ENCODE peak calls at places on chromosome 20, in four cellular contexts. One of them, this sample, is unnamed.

GRCh38 chr20:31827059-31827458 is 7.9 kb downstream of the MYLK2 start:
- DNase-seq in body of pancreas: no peak
- DNase-seq in A549: no peak
- DNase-seq in stomach: no peak
- DNase-seq in this sample: no peak

GRCh38 chr20:33685328-33686007 is 717 bp downstream of the E2F1 start:
- DNase-seq in A549: no peak
- DNase-seq in stomach: no peak
- DNase-seq in body of pancreas: no peak
- DNase-seq in this sample: no peak

GRCh38 chr20:3209946-3210317 is 634 bp downstream of the ITPA start:
- DNase-seq in stomach: no peak
- DNase-seq in A549: no peak
- DNase-seq in body of pancreas: no peak
- DNase-seq in this sample: no peak

GRCh38 chr20:64129146-64129782 is 21.9 kb upstream of the NPBWR2 start:
- DNase-seq in stomach: no peak
- DNase-seq in A549: no peak
- DNase-seq in body of pancreas: no peak
- DNase-seq in this sample: no peak

GRCh38 chr20:53773792-53774371 is 180.2 kb upstream of the ZNF217 start:
- DNase-seq in stomach: no peak
- DNase-seq in A549: peak; percentile 91
- DNase-seq in body of pancreas: no peak
- DNase-seq in this sample: no peak

GRCh38 chr20:18991012-18991411 is 177.4 kb downstream of the SCP2D1 start:
- DNase-seq in stomach: no peak
- DNase-seq in A549: no peak
- DNase-seq in body of pancreas: no peak
- DNase-seq in this sample: no peak

GRCh38 chr20:46004813-46005505 is 3.7 kb upstream of the MMP9 start:
- DNase-seq in stomach: peak; percentile 47
- DNase-seq in body of pancreas: no peak
- DNase-seq in A549: no peak
- DNase-seq in this sample: peak; percentile 93

GRCh38 chr20:52372169-52372568 is 180.6 kb upstream of the ZFP64 start:
- DNase-seq in body of pancreas: no peak
- DNase-seq in A549: no peak
- DNase-seq in stomach: no peak
- DNase-seq in this sample: no peak

GRCh38 chr20:24098886-24099285 is 110.3 kb upstream of the GGTLC1 start:
- DNase-seq in A549: no peak
- DNase-seq in stomach: no peak
- DNase-seq in body of pancreas: no peak
- DNase-seq in this sample: no peak

GRCh38 chr20:58723628-58723984 is 31.0 kb downstream of the NPEPL1 start:
- DNase-seq in body of pancreas: no peak
- DNase-seq in A549: no peak
- DNase-seq in stomach: no peak
- DNase-seq in this sample: no peak

GRCh38 chr20:47032969-47033578 is 138.4 kb downstream of the EYA2 start:
- DNase-seq in A549: no peak
- DNase-seq in body of pancreas: no peak
- DNase-seq in stomach: no peak
- DNase-seq in this sample: no peak

GRCh38 chr20:15865553-15865952 is 707.7 kb downstream of the KIF16B start:
- DNase-seq in stomach: no peak
- DNase-seq in body of pancreas: no peak
- DNase-seq in A549: no peak
- DNase-seq in this sample: no peak

GRCh38 chr20:20084296-20084752 is 32.0 kb downstream of the CFAP61 start:
- DNase-seq in stomach: no peak
- DNase-seq in body of pancreas: no peak
- DNase-seq in A549: no peak
- DNase-seq in this sample: no peak

GRCh38 chr20:61532736-61533135 is 280.7 kb downstream of the CDH4 start:
- DNase-seq in stomach: no peak
- DNase-seq in body of pancreas: no peak
- DNase-seq in A549: no peak
- DNase-seq in this sample: no peak

GRCh38 chr20:25487975-25488374 is 80.5 kb downstream of the GINS1 start:
- DNase-seq in body of pancreas: no peak
- DNase-seq in A549: no peak
- DNase-seq in stomach: no peak
- DNase-seq in this sample: no peak

GRCh38 chr20:11108102-11108842 is 434.5 kb upstream of the JAG1 start:
- DNase-seq in stomach: no peak
- DNase-seq in A549: no peak
- DNase-seq in body of pancreas: no peak
- DNase-seq in this sample: no peak

GRCh38 chr20:34915749-34916455 is 39.5 kb downstream of the ACSS2 start:
- DNase-seq in body of pancreas: no peak
- DNase-seq in stomach: no peak
- DNase-seq in A549: no peak
- DNase-seq in this sample: no peak

GRCh38 chr20:25237610-25238318 is 10.1 kb upstream of the PYGB start:
- DNase-seq in body of pancreas: no peak
- DNase-seq in stomach: no peak
- DNase-seq in A549: peak; percentile 100
- DNase-seq in this sample: peak; percentile 91

GRCh38 chr20:54995553-54995952 is 520.2 kb downstream of the DOK5 start:
- DNase-seq in body of pancreas: no peak
- DNase-seq in A549: no peak
- DNase-seq in stomach: no peak
- DNase-seq in this sample: no peak

GRCh38 chr20:44115762-44116644 is 71.0 kb downstream of the JPH2 start:
- DNase-seq in stomach: no peak
- DNase-seq in A549: no peak
- DNase-seq in body of pancreas: no peak
- DNase-seq in this sample: no peak

GRCh38 chr20:34907616-34908469 is 31.4 kb downstream of the ACSS2 start:
- DNase-seq in body of pancreas: peak; percentile 58
- DNase-seq in stomach: peak; percentile 76
- DNase-seq in A549: peak; percentile 63
- DNase-seq in this sample: no peak

GRCh38 chr20:9920908-9921307 is 82.0 kb upstream of the PAK5 start:
- DNase-seq in stomach: no peak
- DNase-seq in body of pancreas: no peak
- DNase-seq in A549: no peak
- DNase-seq in this sample: no peak

GRCh38 chr20:4649941-4650681 is 71.6 kb upstream of the PRND start:
- DNase-seq in stomach: no peak
- DNase-seq in A549: no peak
- DNase-seq in body of pancreas: no peak
- DNase-seq in this sample: no peak

GRCh38 chr20:24584538-24585356 is 115.3 kb downstream of the SYNDIG1 start:
- DNase-seq in A549: no peak
- DNase-seq in body of pancreas: no peak
- DNase-seq in stomach: no peak
- DNase-seq in this sample: no peak

GRCh38 chr20:58480455-58481356 is 34.5 kb downstream of the APCDD1L start:
- DNase-seq in body of pancreas: no peak
- DNase-seq in A549: no peak
- DNase-seq in stomach: no peak
- DNase-seq in this sample: no peak

GRCh38 chr20:61577065-61577464 is 325.0 kb downstream of the CDH4 start:
- DNase-seq in A549: no peak
- DNase-seq in body of pancreas: no peak
- DNase-seq in stomach: no peak
- DNase-seq in this sample: no peak

DNA sequence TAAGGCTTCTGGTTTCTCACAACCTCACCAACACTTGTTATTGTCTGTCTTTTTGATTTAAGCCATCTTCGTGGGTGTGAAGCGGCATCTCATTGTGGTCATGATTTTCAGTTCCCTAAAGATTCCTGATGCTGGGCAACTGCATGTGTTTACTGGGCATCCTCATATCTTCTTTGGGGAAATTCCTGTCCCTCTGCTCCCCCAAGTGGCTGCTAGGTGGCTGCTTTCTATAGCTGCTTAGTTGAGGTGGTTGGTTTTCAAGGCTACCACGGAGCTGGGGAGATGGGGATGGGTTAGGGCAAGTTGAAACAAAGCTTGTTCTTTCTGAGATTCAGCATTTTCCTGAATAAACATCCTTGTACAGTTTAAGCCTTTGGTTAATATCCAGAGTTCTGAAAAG is 403.9 kb upstream of the SULF2 start:
- DNase-seq in stomach: no peak
- DNase-seq in A549: peak; percentile 28
- DNase-seq in body of pancreas: no peak
- DNase-seq in this sample: no peak
- TF ChIP-seq CTCF in stomach: no peak
- TF ChIP-seq CTCF in A549: peak; percentile 42
- TF ChIP-seq CTCF in body of pancreas: peak; percentile 26
- TF ChIP-seq CTCF in this sample: no peak

DNA sequence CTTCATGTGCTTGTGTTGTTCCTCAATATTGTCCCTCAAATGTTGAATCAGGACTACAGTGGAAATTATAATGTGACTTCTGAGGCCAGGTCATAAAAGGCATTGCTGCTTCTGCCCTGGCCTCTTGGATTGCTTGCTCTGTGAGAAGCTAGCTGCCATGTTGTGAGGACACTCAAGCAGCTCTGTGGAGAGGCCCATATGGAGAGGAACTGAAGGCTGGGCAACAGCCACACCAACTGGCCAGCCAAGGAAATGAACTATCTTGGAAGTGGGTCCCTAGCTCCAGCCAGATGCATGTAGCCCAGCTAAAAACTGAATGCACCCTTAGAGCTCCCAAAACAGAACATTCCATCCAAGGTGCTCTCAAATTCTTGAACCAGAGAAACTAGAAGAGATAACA is 282.6 kb downstream of the BMP7 start:
- DNase-seq in A549: no peak
- DNase-seq in body of pancreas: no peak
- DNase-seq in stomach: no peak
- DNase-seq in this sample: no peak
- TF ChIP-seq CTCF in A549: no peak
- TF ChIP-seq CTCF in body of pancreas: no peak
- TF ChIP-seq CTCF in stomach: no peak
- TF ChIP-seq CTCF in this sample: no peak

GRCh38 chr20:62876826-62877728 is 15.5 kb upstream of the TCFL5 start:
- DNase-seq in A549: no peak
- DNase-seq in stomach: no peak
- DNase-seq in body of pancreas: peak; percentile 58
- DNase-seq in this sample: no peak

GRCh38 chr20:62876441-62876825 is 14.8 kb upstream of the TCFL5 start:
- DNase-seq in stomach: no peak
- DNase-seq in A549: no peak
- DNase-seq in body of pancreas: no peak
- DNase-seq in this sample: no peak

GRCh38 chr20:62874745-62875344 is 13.2 kb upstream of the TCFL5 start:
- DNase-seq in stomach: no peak
- DNase-seq in body of pancreas: no peak
- DNase-seq in A549: no peak
- DNase-seq in this sample: no peak

GRCh38 chr20:62873280-62873679 is 11.7 kb upstream of the TCFL5 start:
- DNase-seq in body of pancreas: no peak
- DNase-seq in stomach: no peak
- DNase-seq in A549: no peak
- DNase-seq in this sample: no peak

DNA sequence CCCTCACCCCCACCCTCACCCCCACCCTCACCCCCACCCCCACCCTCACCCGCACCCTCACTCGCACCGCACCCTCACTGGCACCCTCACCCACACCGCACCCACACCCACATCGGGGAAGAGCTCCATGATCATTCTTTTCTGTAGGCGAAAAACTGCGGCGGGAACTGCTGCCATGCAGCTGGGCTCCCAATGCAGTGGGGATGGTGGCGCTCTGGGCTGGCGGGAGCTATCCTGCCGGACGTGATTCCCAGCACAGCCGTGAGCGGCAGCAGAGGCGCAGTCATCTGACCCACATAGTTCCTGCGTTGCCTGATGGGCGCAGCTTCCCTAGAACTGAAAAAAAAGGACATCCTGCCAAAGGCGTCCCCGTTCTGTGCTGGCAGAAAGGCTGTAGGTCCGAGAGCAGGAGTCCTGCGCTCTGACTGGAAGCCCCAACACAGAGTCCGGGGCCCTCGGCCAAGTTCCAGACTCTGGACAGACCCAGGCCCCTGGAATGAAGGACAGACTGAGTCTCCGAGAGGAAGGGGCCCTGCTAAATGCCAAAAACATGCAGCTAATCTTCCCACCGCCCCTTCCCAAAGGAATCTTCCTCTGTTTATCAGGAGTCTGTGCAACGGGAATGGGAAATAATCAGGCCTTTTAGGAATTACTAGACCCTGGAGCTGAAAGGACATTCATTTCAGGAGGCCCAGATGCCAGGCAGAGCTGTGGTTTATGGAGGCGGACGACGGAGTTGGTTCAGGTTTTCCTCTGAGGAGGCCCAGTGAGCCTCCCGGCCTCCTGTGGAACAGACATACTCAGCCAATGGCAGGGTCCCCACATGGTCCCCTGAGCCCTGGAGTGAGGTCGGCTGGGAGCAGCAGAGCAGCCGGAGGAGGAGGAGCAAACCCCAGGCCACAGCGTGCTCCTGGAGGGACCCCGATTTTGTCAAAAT is 14.1 kb upstream of the TCFL5 start:
- DNase-seq in stomach: peak; percentile 76
- DNase-seq in A549: peak; percentile 94
- DNase-seq in body of pancreas: peak; percentile 80
- DNase-seq in this sample: no peak
- TF ChIP-seq CTCF in stomach: peak; percentile 43
- TF ChIP-seq CTCF in A549: peak; percentile 41
- TF ChIP-seq CTCF in body of pancreas: peak; percentile 53
- TF ChIP-seq CTCF in this sample: no peak

GRCh38 chr20:48632017-48632824 is 195.6 kb downstream of the PREX1 start:
- DNase-seq in body of pancreas: no peak
- DNase-seq in A549: no peak
- DNase-seq in stomach: no peak
- DNase-seq in this sample: no peak

GRCh38 chr20:48629960-48630315 is 197.9 kb downstream of the PREX1 start:
- DNase-seq in A549: no peak
- DNase-seq in body of pancreas: no peak
- DNase-seq in stomach: no peak
- DNase-seq in this sample: no peak

GRCh38 chr20:48630342-48631075 is 197.3 kb downstream of the PREX1 start:
- DNase-seq in body of pancreas: no peak
- DNase-seq in A549: no peak
- DNase-seq in stomach: no peak
- DNase-seq in this sample: no peak

GRCh38 chr20:48632825-48633619 is 194.8 kb downstream of the PREX1 start:
- DNase-seq in body of pancreas: no peak
- DNase-seq in A549: no peak
- DNase-seq in stomach: no peak
- DNase-seq in this sample: no peak

GRCh38 chr20:48631114-48632016 is 196.4 kb downstream of the PREX1 start:
- DNase-seq in A549: no peak
- DNase-seq in stomach: no peak
- DNase-seq in body of pancreas: no peak
- DNase-seq in this sample: no peak
- TF ChIP-seq CTCF in A549: no peak
- TF ChIP-seq CTCF in stomach: no peak
- TF ChIP-seq CTCF in body of pancreas: no peak
- TF ChIP-seq CTCF in this sample: no peak